ENCODE peak calls at places on chromosome 7, in nine cellular contexts. B is fibroblast of mammary gland, W is H9, Z is B cell, M is colonic mucosa, Y is coronary artery, Q is astrocyte of the spinal cord, S is heart left ventricle, H is GM13977. A is an unnamed sample.

GRCh38 chr7:495761-496321 is 23.8 kb downstream of the PDGFA start:
- DNase-seq in W (no peak), Z (no peak), Q (no peak), S (peak), H (no peak), B (no peak), Y (no peak), M (no peak), A (no peak)

GRCh38 chr7:19982841-19983835 is 209.7 kb upstream of the TMEM196 start:
- DNase-seq in W (peak), H (no peak), Z (no peak), B (peak), Q (peak), Y (no peak), M (peak), S (no peak), A (peak)

GRCh38 chr7:100585511-100586265 is at the start of gene LRCH4:
- DNase-seq in Q (no peak), W (peak), M (peak), Z (peak), S (no peak), Y (no peak), H (peak), B (peak), A (no peak)

GRCh38 chr7:44149571-44150465 is 8.7 kb upstream of the MYL7 start:
- DNase-seq in S (no peak), B (peak), Q (no peak), H (no peak), M (no peak), Z (no peak), Y (peak), W (no peak), A (no peak)

GRCh38 chr7:131007439-131008330 is 273.7 kb upstream of the KLF14 start:
- DNase-seq in Q (peak), Y (no peak), B (peak), M (peak), H (peak), W (peak), S (peak), Z (peak), A (peak)

GRCh38 chr7:141362580-141363435 is 188.4 kb upstream of the AGK start:
- DNase-seq in H (no peak), M (no peak), Q (peak), Z (no peak), Y (no peak), S (peak), W (no peak), B (peak), A (peak)

GRCh38 chr7:154412105-154412504 is 359.9 kb downstream of the DPP6 start:
- DNase-seq in M (no peak), Z (no peak), H (no peak), S (no peak), Y (no peak), W (no peak), B (no peak), Q (no peak), A (no peak)

GRCh38 chr7:149799397-149800168 is 26.2 kb upstream of the ZNF467 start:
- DNase-seq in S (no peak), Q (no peak), Z (peak), H (peak), W (peak), B (no peak), Y (no peak), M (peak), A (no peak)

GRCh38 chr7:132402096-132402495 is 174.2 kb downstream of the PLXNA4 start:
- DNase-seq in W (no peak), Y (no peak), S (peak), Q (no peak), M (no peak), H (no peak), B (no peak), Z (no peak), A (no peak)

GRCh38 chr7:25731035-25731880 is 420.7 kb upstream of the NFE2L3 start:
- DNase-seq in Y (no peak), W (no peak), M (no peak), Q (no peak), H (no peak), Z (no peak), B (no peak), S (no peak), A (no peak)

GRCh38 chr7:101984141-101984879 is 166.9 kb downstream of the CUX1 start:
- DNase-seq in Q (no peak), B (no peak), Y (no peak), Z (no peak), H (no peak), M (peak), W (no peak), S (no peak), A (no peak)

GRCh38 chr7:155333346-155334234 is 35.9 kb downstream of the INSIG1 start:
- DNase-seq in M (no peak), Z (no peak), H (no peak), W (no peak), B (no peak), Y (no peak), Q (no peak), S (no peak), A (no peak)

GRCh38 chr7:45599851-45600706 is 25.9 kb downstream of the ADCY1 start:
- DNase-seq in Q (no peak), Y (peak), H (no peak), W (peak), S (no peak), M (peak), Z (no peak), B (no peak), A (no peak)

GRCh38 chr7:108102913-108103312 is 27.2 kb downstream of the LAMB4 start:
- DNase-seq in Q (no peak), M (no peak), Y (no peak), B (no peak), S (no peak), Z (no peak), H (no peak), W (no peak), A (no peak)

GRCh38 chr7:539731-540411 is 20.2 kb upstream of the PDGFA start:
- DNase-seq in H (no peak), B (peak), Z (no peak), Y (no peak), W (no peak), S (no peak), M (peak), Q (peak), A (peak)

GRCh38 chr7:29890251-29890650 is 83.9 kb downstream of the WIPF3 start:
- DNase-seq in H (no peak), S (no peak), Z (no peak), W (no peak), Y (no peak), Q (no peak), B (no peak), M (no peak), A (no peak)

GRCh38 chr7:122412886-122413285 is 108.3 kb upstream of the FEZF1 start:
- DNase-seq in Y (no peak), Q (peak), S (no peak), W (no peak), Z (no peak), H (no peak), B (peak), M (no peak), A (no peak)

GRCh38 chr7:159310457-159311171 is 165.9 kb upstream of the VIPR2 start:
- DNase-seq in W (no peak), S (no peak), Y (no peak), Z (no peak), B (no peak), M (no peak), Q (no peak), H (no peak), A (no peak)

GRCh38 chr7:127887631-127888030 is 143.6 kb downstream of the LRRC4 start:
- DNase-seq in Z (no peak), M (no peak), Q (no peak), W (no peak), S (no peak), B (no peak), H (no peak), Y (no peak), A (no peak)

GRCh38 chr7:71705901-71706300 is 574.0 kb downstream of the GALNT17 start:
- DNase-seq in B (no peak), S (no peak), Y (no peak), Q (no peak), W (no peak), M (no peak), Z (no peak), H (no peak), A (no peak)

GRCh38 chr7:20199015-20199737 is 18.0 kb downstream of the MACC1 start:
- DNase-seq in Z (peak), H (peak), W (no peak), M (peak), B (peak), Y (no peak), S (peak), Q (peak), A (peak)

GRCh38 chr7:2864999-2865670 is 21.0 kb upstream of the GNA12 start:
- DNase-seq in B (peak), Z (peak), H (peak), Q (peak), M (peak), Y (no peak), W (peak), S (peak), A (peak)

GRCh38 chr7:156783864-156784263 is 109.1 kb downstream of the LMBR1 start:
- DNase-seq in S (no peak), B (no peak), H (no peak), Y (no peak), Q (peak), Z (no peak), W (no peak), M (no peak), A (peak)

GRCh38 chr7:53628775-53629174 is 593.3 kb downstream of the POM121L12 start:
- DNase-seq in S (no peak), Q (no peak), B (no peak), M (no peak), Z (no peak), H (no peak), W (no peak), Y (no peak), A (no peak)

GRCh38 chr7:51589111-51589510 is 272.5 kb upstream of the COBL start:
- DNase-seq in H (no peak), S (no peak), Z (no peak), M (no peak), W (no peak), Y (no peak), Q (no peak), B (no peak), A (no peak)

GRCh38 chr7:73433924-73434700 is 534 bp downstream of the FZD9 start:
- DNase-seq in Q (no peak), Z (peak), Y (no peak), B (no peak), S (no peak), M (no peak), W (peak), H (no peak), A (no peak)

GRCh38 chr7:150381096-150381495 is 2.0 kb downstream of the ZNF775 start:
- DNase-seq in B (no peak), H (no peak), W (no peak), S (no peak), Q (no peak), Y (no peak), Z (peak), M (no peak), A (no peak)

GRCh38 chr7:133339772-133340171 is 86.9 kb downstream of the EXOC4 start:
- DNase-seq in B (no peak), H (no peak), M (no peak), Y (no peak), S (no peak), W (no peak), Q (no peak), Z (no peak), A (no peak)

GRCh38 chr7:129078455-129078854 is 23.5 kb upstream of the TNPO3 start:
- DNase-seq in B (no peak), Y (peak), S (no peak), W (no peak), Q (no peak), M (no peak), Z (no peak), H (no peak), A (no peak)

GRCh38 chr7:28708458-28708951 is 249.6 kb downstream of the TRIL start:
- DNase-seq in H (no peak), S (no peak), Q (peak), B (peak), W (no peak), Y (no peak), M (no peak), Z (no peak), A (no peak)

GRCh38 chr7:39948375-39948774 is 1.7 kb upstream of the CDK13 start:
- DNase-seq in H (no peak), Y (no peak), Z (no peak), Q (no peak), M (no peak), S (no peak), W (no peak), B (peak), A (no peak)

GRCh38 chr7:105775580-105775979 is 100.8 kb downstream of the ATXN7L1 start:
- DNase-seq in S (no peak), B (no peak), Z (no peak), W (no peak), Y (no peak), Q (no peak), H (no peak), M (no peak), A (no peak)

DNA sequence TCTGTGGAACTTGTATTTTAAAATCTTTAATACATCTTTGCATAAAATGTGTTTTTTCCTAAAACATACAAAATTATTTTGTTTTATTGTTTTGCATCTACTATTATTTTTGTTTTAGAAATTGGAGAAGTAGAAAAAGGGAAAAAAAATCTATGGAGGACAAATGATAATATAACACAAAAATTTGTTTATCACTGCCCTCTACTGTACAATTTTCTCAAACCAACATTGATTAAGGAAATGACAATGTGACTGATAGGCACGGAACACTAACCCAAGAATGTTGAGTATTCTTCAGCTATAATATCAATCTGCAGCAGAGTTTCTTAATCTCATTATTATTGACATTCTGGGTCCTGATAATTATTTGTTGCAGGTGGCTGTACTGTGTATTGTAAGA is 9.5 kb upstream of the ING3 start:
- DNase-seq in Y (no peak), H (no peak), M (no peak), S (no peak), Q (no peak), B (peak), Z (no peak), W (no peak), A (no peak)
- TF ChIP-seq CTCF in Y (peak), H (peak), M (no peak), S (peak), Q (peak), B (peak), Z (peak), W (peak), A (peak)

GRCh38 chr7:143385891-143386781 is 5.0 kb downstream of the ZYX start:
- DNase-seq in S (no peak), Y (peak), Q (no peak), H (no peak), M (no peak), W (no peak), B (peak), Z (peak), A (no peak)

GRCh38 chr7:143388491-143389101 is 7.5 kb downstream of the ZYX start:
- DNase-seq in H (no peak), M (no peak), Z (no peak), B (no peak), S (no peak), Y (no peak), Q (no peak), W (peak), A (no peak)

GRCh38 chr7:143388051-143388450 is 6.9 kb downstream of the ZYX start:
- DNase-seq in M (no peak), B (no peak), Y (no peak), W (no peak), S (no peak), H (no peak), Q (no peak), Z (no peak), A (no peak)

GRCh38 chr7:143389316-143390097 is 8.4 kb downstream of the ZYX start:
- DNase-seq in Q (no peak), M (no peak), S (no peak), W (peak), Z (no peak), B (peak), Y (no peak), H (no peak), A (no peak)

GRCh38 chr7:143387156-143387975 is 6.2 kb downstream of the ZYX start:
- DNase-seq in B (no peak), H (no peak), W (peak), Y (no peak), Q (no peak), Z (peak), S (no peak), M (no peak), A (no peak)
- TF ChIP-seq CTCF in B (peak), H (no peak), W (peak), Y (no peak), Q (peak), Z (no peak), S (no peak), M (no peak), A (peak)

DNA sequence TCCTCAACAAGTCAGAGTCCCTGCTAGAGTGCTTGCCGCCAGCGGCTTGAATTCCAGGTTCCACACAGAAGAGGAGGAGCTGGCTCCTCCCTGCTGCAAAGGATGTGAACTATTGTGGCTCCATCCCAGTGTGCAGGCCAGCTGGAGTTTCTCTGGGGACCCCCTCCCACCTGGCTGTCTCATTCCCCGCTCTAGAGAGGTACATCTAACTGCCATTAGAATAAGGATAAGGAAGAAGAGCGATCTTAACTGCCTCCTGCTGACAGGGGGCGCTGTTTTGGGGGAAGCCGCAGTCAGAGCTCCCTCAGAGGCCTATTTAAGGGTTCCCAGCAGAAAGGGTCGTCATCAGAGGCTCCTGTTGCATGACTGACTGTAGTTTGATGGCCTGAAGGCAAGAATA is 40.8 kb upstream of the HECW1 start:
- DNase-seq in H (no peak), M (no peak), S (no peak), Y (no peak), Q (no peak), B (peak), Z (no peak), W (peak), A (no peak)
- TF ChIP-seq CTCF in H (peak), M (no peak), S (peak), Y (no peak), Q (peak), B (peak), Z (peak), W (peak), A (peak)

DNA sequence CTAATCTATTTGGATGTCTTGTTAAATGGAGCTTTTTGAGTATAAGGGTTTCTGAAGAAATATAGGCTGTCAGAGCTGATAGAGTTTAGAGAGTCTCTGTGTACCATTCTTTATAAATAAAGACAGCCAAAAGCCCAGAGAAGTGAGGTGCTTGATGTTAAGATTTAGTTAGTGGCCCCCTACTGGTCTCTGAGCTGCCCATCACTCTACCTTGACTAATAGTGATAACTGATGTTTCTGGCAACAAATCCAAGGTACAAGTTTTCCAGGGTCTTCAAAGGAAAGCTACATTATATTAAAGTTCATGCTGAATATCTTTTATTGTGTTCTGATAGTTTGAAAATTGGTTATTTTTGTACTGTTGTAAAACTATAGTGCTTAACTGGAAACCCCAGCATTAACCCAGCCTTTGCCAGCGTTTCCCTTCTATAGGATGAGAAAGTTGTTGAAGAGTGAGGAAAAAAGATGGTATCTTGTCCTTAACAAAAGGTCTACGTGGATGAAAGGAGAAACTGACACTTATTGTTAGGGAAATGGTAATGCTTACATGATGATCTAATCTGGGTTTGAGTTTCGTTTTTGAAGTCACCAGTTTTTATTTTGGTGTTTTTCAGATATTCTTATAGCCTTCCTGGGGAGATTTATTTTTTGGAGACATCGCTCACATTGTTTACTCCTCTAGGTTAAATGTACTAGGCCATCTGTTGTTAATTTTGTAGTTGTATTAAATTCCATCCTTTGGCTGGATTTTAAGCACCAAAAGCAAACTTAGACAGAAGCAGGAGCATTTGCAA is 79.0 kb downstream of the AUTS2 start:
- DNase-seq in Z (no peak), Q (no peak), M (no peak), Y (no peak), B (peak), S (no peak), W (no peak), H (no peak), A (no peak)
- TF ChIP-seq CTCF in Z (peak), Q (no peak), M (no peak), Y (no peak), B (peak), S (peak), W (peak), H (peak), A (no peak)

GRCh38 chr7:91249506-91250233 is 14.6 kb upstream of the FZD1 start:
- DNase-seq in H (no peak), M (no peak), Y (no peak), W (no peak), Q (peak), S (no peak), Z (no peak), B (peak), A (peak)
- TF ChIP-seq CTCF in H (no peak), M (no peak), Y (no peak), W (no peak), Q (no peak), S (no peak), Z (no peak), B (no peak), A (no peak)